ENCODE peak calls at places on chromosomes 16 and 17, in four cellular contexts. K is breast epithelium, N is lower leg skin, F is endothelial cell. P is an unnamed sample.

GRCh38 chr17:10305336-10306096 is 67.3 kb downstream of the MYH13 start:
- DNase-seq in K (no peak), N (no peak), F (no peak), P (no peak)

GRCh38 chr17:77794846-77795245 is 163.7 kb upstream of the TNRC6C start:
- DNase-seq in K (no peak), N (no peak), F (no peak), P (no peak)

GRCh38 chr17:11441004-11441403 is 157.3 kb upstream of the DNAH9 start:
- DNase-seq in K (no peak), N (peak; percentile 4), F (no peak), P (no peak)

GRCh38 chr16:78288915-78289314 is 189.5 kb downstream of the WWOX start:
- DNase-seq in K (no peak), N (no peak), F (no peak), P (no peak)

GRCh38 chr16:2084688-2085625 is 37.2 kb downstream of the TSC2 start:
- DNase-seq in K (no peak), N (no peak), F (no peak), P (no peak)

GRCh38 chr16:85969159-85969558 is 70.2 kb downstream of the IRF8 start:
- DNase-seq in K (no peak), N (no peak), F (no peak), P (no peak)

GRCh38 chr16:82152641-82153094 is 17.4 kb downstream of the MPHOSPH6 start:
- DNase-seq in K (no peak), N (no peak), F (no peak), P (peak; percentile 51)

GRCh38 chr17:43411820-43412529 is 13.2 kb downstream of the ARL4D start:
- DNase-seq in K (no peak), N (no peak), F (no peak), P (no peak)

GRCh38 chr17:8359769-8360168 is 16.7 kb downstream of the KRABD2 start:
- DNase-seq in K (no peak), N (no peak), F (peak; percentile 31), P (no peak)

GRCh38 chr17:62921837-62922236 is 44.2 kb upstream of the TANC2 start:
- DNase-seq in K (no peak), N (no peak), F (no peak), P (no peak)

GRCh38 chr16:46976550-46976949 is 3.1 kb upstream of the DNAJA2 start:
- DNase-seq in K (no peak), N (no peak), F (no peak), P (no peak)

GRCh38 chr17:37488607-37489196 is 989 bp upstream of the DUSP14 start:
- DNase-seq in K (peak; percentile 91), N (peak; percentile 96), F (peak; percentile 11), P (peak; percentile 85)

GRCh38 chr17:8223356-8224063 is 13.1 kb upstream of the AURKB start:
- DNase-seq in K (peak; percentile 53), N (peak; percentile 94), F (peak; percentile 58), P (peak; percentile 75)

GRCh38 chr16:20971420-20971819 is 70.8 kb downstream of the LYRM1 start:
- DNase-seq in K (no peak), N (no peak), F (no peak), P (no peak)

GRCh38 chr17:31654936-31655335 is 204.1 kb downstream of the COPRS start:
- DNase-seq in K (peak; percentile 82), N (no peak), F (no peak), P (peak; percentile 58)

GRCh38 chr16:24018485-24018884 is 182.7 kb downstream of the PRKCB start:
- DNase-seq in K (no peak), N (peak; percentile 8), F (no peak), P (no peak)

GRCh38 chr17:73064084-73064938 is 28.2 kb downstream of the SLC39A11 start:
- DNase-seq in K (no peak), N (no peak), F (no peak), P (no peak)

P was measured in ureter.